ENCODE peak calls at places on chromosomes 2 and 18, in six cellular contexts. G is SJSA1; C is activated CD8-positive, alpha-beta T cell treated with anti-CD3 and anti-CD28 coated beads for 36 hours; E is caudate nucleus; Z is myocyte; H is A172. N is an unnamed sample.

GRCh38 chr18:60347526-60348045 is 25.0 kb downstream of the MC4R start:
- DNase-seq in G (peak; percentile 29), C (no peak), E (no peak), Z (no peak), H (no peak), N (no peak)

GRCh38 chr18:35203001-35203553 is 37.8 kb upstream of the ZNF397 start:
- DNase-seq in G (no peak), C (no peak), E (no peak), Z (peak; percentile 26), H (no peak), N (no peak)

GRCh38 chr18:37483221-37483971 is 82.2 kb downstream of the CELF4 start:
- DNase-seq in G (no peak), C (peak; percentile 15), E (no peak), Z (peak; percentile 65), H (peak; percentile 11), N (peak; percentile 32)

GRCh38 chr2:175823291-175824073 is 178.6 kb downstream of the LNPK start:
- DNase-seq in G (no peak), C (no peak), E (no peak), Z (no peak), H (no peak), N (no peak)

GRCh38 chr2:23346781-23347180 is 38.2 kb upstream of the KLHL29 start:
- DNase-seq in G (no peak), C (no peak), E (no peak), Z (no peak), H (no peak), N (no peak)

GRCh38 chr2:231218356-231218755 is 19.9 kb downstream of the ARMC9 start:
- DNase-seq in G (no peak), C (no peak), E (no peak), Z (peak; percentile 46), H (peak; percentile 17), N (no peak)

GRCh38 chr2:241562269-241562891 is 3.8 kb downstream of the BOK start:
- DNase-seq in G (no peak), C (no peak), E (no peak), Z (peak; percentile 47), H (no peak), N (no peak)

GRCh38 chr2:95361216-95361980 is 41.1 kb upstream of the FAHD2A start:
- DNase-seq in G (no peak), C (no peak), E (no peak), Z (no peak), H (no peak), N (no peak)

GRCh38 chr2:137865954-137866540 is 98.2 kb upstream of the HNMT start:
- DNase-seq in G (peak; percentile 37), C (peak; percentile 72), E (no peak), Z (peak; percentile 57), H (peak; percentile 57), N (peak; percentile 67)

GRCh38 chr18:5488844-5489243 is 55.0 kb downstream of the EPB41L3 start:
- DNase-seq in G (no peak), C (no peak), E (peak; percentile 8), Z (no peak), H (no peak), N (no peak)

GRCh38 chr2:203959265-203960034 is 22.9 kb downstream of the ICOS start:
- DNase-seq in G (no peak), C (no peak), E (no peak), Z (no peak), H (no peak), N (no peak)

GRCh38 chr2:173359231-173359630 is 4.6 kb downstream of the CDCA7 start:
- DNase-seq in G (no peak), C (peak; percentile 33), E (no peak), Z (no peak), H (peak; percentile 89), N (peak; percentile 91)

GRCh38 chr18:3498705-3499451 is 48.9 kb downstream of the TGIF1 start:
- DNase-seq in G (no peak), C (peak; percentile 24), E (no peak), Z (peak; percentile 32), H (no peak), N (peak; percentile 67)

GRCh38 chr2:42903821-42904575 is 111.6 kb upstream of the HAAO start:
- DNase-seq in G (no peak), C (no peak), E (no peak), Z (no peak), H (no peak), N (no peak)

N was measured in NB4.